ENCODE peak calls at places on chromosomes 2 and 18, in seven cellular contexts. V is GM23338, R is HS-5, L is MV-4-11, U is mesothelial cell of epicardium, I is HTR-8/SVneo, E is GM04504. W is an unnamed sample.

GRCh38 chr2:168470880-168471475 is 14.9 kb downstream of the CERS6 start:
- DNase-seq in I (no peak), L (no peak), U (no peak), V (peak), E (no peak), R (no peak), W (no peak)

GRCh38 chr2:117958186-117958585 is 55.7 kb downstream of the CCDC93 start:
- DNase-seq in E (peak), V (no peak), L (no peak), R (peak), I (no peak), U (no peak), W (no peak)

GRCh38 chr2:239312741-239313246 is 88.0 kb downstream of the HDAC4 start:
- DNase-seq in R (no peak), I (no peak), E (no peak), U (peak), L (no peak), V (no peak), W (no peak)

GRCh38 chr2:222293660-222294630 is 4.9 kb downstream of the PAX3 start:
- DNase-seq in V (peak), I (no peak), U (no peak), E (no peak), R (no peak), L (no peak), W (no peak)

GRCh38 chr2:69538872-69539548 is 101.8 kb upstream of the NFU1 start:
- DNase-seq in U (no peak), R (no peak), V (no peak), E (no peak), L (peak), I (peak), W (no peak)

GRCh38 chr2:240469747-240470146 is 34.3 kb downstream of the GPC1 start:
- DNase-seq in V (no peak), U (no peak), E (no peak), L (no peak), I (no peak), R (no peak), W (no peak)

GRCh38 chr2:119366161-119366648 is 429 bp downstream of the C2orf76 start:
- DNase-seq in I (no peak), L (no peak), R (peak), V (peak), E (peak), U (no peak), W (no peak)

GRCh38 chr18:23810396-23810795 is 121.1 kb downstream of the LAMA3 start:
- DNase-seq in E (no peak), I (no peak), L (no peak), V (no peak), U (no peak), R (no peak), W (no peak)

GRCh38 chr2:44680983-44681481 is 260.5 kb upstream of the SIX3 start:
- DNase-seq in V (no peak), U (no peak), E (no peak), R (no peak), I (no peak), L (no peak), W (no peak)

GRCh38 chr2:135650721-135651120 is 90.9 kb upstream of the UBXN4 start:
- DNase-seq in E (no peak), V (no peak), R (no peak), L (no peak), U (no peak), I (peak), W (no peak)

GRCh38 chr2:221425353-221425752 is 146.8 kb downstream of the EPHA4 start:
- DNase-seq in V (no peak), R (no peak), E (no peak), I (no peak), U (no peak), L (no peak), W (no peak)

GRCh38 chr2:120587326-120587996 is 148.2 kb upstream of the GLI2 start:
- DNase-seq in V (peak), L (no peak), E (no peak), R (no peak), I (no peak), U (no peak), W (no peak)

GRCh38 chr2:201960300-201960699 is 73.4 kb upstream of the FZD7 start:
- DNase-seq in L (no peak), R (no peak), V (peak), U (no peak), I (no peak), E (no peak), W (no peak)

GRCh38 chr2:19846030-19846429 is 55.8 kb downstream of the TTC32 start:
- DNase-seq in V (no peak), E (no peak), U (no peak), I (no peak), R (no peak), L (no peak), W (no peak)

GRCh38 chr2:183215917-183216316 is 91.7 kb downstream of the NUP35 start:
- DNase-seq in L (no peak), E (no peak), I (no peak), V (no peak), U (no peak), R (no peak), W (no peak)

GRCh38 chr2:171706152-171706803 is 19.0 kb downstream of the DYNC1I2 start:
- DNase-seq in U (no peak), R (no peak), E (no peak), L (peak), V (no peak), I (no peak), W (no peak)

GRCh38 chr18:23133860-23134779 is 1.2 kb upstream of the CABLES1 start:
- DNase-seq in U (no peak), R (no peak), I (no peak), V (peak), L (no peak), E (no peak), W (no peak)